ENCODE peak calls at places on chromosome 4, in five cellular contexts. L is HCT116, J is K562, U is H1, Q is SK-N-SH. N is an unnamed sample.

GRCh38 chr4:165945991-165946390 is 73.0 kb downstream of the TLL1 start:
- DNase-seq in L (no peak), J (no peak), U (no peak), Q (no peak), N (peak; percentile 1)

GRCh38 chr4:145939856-145940255 is 1.2 kb upstream of the ZNF827 start:
- DNase-seq in L (no peak), J (no peak), U (no peak), Q (no peak), N (no peak)

GRCh38 chr4:28490669-28491068 is 1630.0 kb downstream of the STIM2 start:
- DNase-seq in L (no peak), J (no peak), U (no peak), Q (no peak), N (no peak)

GRCh38 chr4:44056721-44057151 is 391.9 kb downstream of the KCTD8 start:
- DNase-seq in L (no peak), J (no peak), U (peak; percentile 57), Q (peak; percentile 30), N (no peak)

GRCh38 chr4:138217567-138217966 is 24.6 kb downstream of the SLC7A11 start:
- DNase-seq in L (no peak), J (no peak), U (no peak), Q (no peak), N (no peak)

GRCh38 chr4:101349346-101350064 is 2.2 kb upstream of the PPP3CA start:
- DNase-seq in L (peak; percentile 72), J (no peak), U (no peak), Q (peak; percentile 36), N (peak; percentile 50)

GRCh38 chr4:161949941-161950725 is 213.7 kb downstream of the FSTL5 start:
- DNase-seq in L (no peak), J (no peak), U (no peak), Q (no peak), N (no peak)

GRCh38 chr4:1330761-1331590 is 16.0 kb upstream of the UVSSA start:
- DNase-seq in L (no peak), J (no peak), U (no peak), Q (peak; percentile 36), N (no peak)

GRCh38 chr4:186249785-186250739 is 15.9 kb upstream of the F11 start:
- DNase-seq in L (no peak), J (no peak), U (no peak), Q (no peak), N (no peak)

GRCh38 chr4:185201983-185202962 is 1.5 kb downstream of the CFAP97 start:
- DNase-seq in L (no peak), J (peak; percentile 54), U (no peak), Q (peak; percentile 76), N (no peak)

GRCh38 chr4:13164783-13165371 is 319.3 kb downstream of the RAB28 start:
- DNase-seq in L (no peak), J (no peak), U (no peak), Q (no peak), N (no peak)

GRCh38 chr4:22500831-22501714 is 14.8 kb downstream of the ADGRA3 start:
- DNase-seq in L (peak; percentile 66), J (no peak), U (no peak), Q (no peak), N (no peak)

GRCh38 chr4:5749568-5749967 is 38.6 kb downstream of the EVC start:
- DNase-seq in L (no peak), J (peak; percentile 8), U (peak; percentile 39), Q (no peak), N (no peak)

GRCh38 chr4:187972135-187972534 is 23.4 kb upstream of the ZFP42 start:
- DNase-seq in L (no peak), J (no peak), U (no peak), Q (no peak), N (no peak)

GRCh38 chr4:5224340-5224739 is 173.1 kb downstream of the STK32B start:
- DNase-seq in L (no peak), J (no peak), U (no peak), Q (no peak), N (no peak)

GRCh38 chr4:130632731-130633604 is 1537.0 kb downstream of the C4orf33 start:
- DNase-seq in L (no peak), J (no peak), U (no peak), Q (no peak), N (no peak)

GRCh38 chr4:7007944-7008343 is 35.2 kb upstream of the TADA2B start:
- DNase-seq in L (no peak), J (no peak), U (no peak), Q (no peak), N (no peak)

GRCh38 chr4:133856736-133857355 is 344.7 kb downstream of the PABPC4L start:
- DNase-seq in L (no peak), J (no peak), U (no peak), Q (no peak), N (no peak)

GRCh38 chr4:185580699-185581098 is 45.4 kb upstream of the PDLIM3 start:
- DNase-seq in L (no peak), J (no peak), U (peak; percentile 35), Q (no peak), N (no peak)

GRCh38 chr4:1500231-1500965 is 94.2 kb upstream of the NKX1-1 start:
- DNase-seq in L (no peak), J (no peak), U (no peak), Q (peak; percentile 4), N (no peak)

GRCh38 chr4:136864580-136865185 is 667.6 kb downstream of the PCDH18 start:
- DNase-seq in L (peak; percentile 69), J (peak; percentile 10), U (no peak), Q (peak; percentile 36), N (no peak)

GRCh38 chr4:155445306-155445705 is 68.5 kb upstream of the MAP9 start:
- DNase-seq in L (no peak), J (no peak), U (no peak), Q (no peak), N (no peak)

GRCh38 chr4:38092701-38093100 is 132.5 kb downstream of the PTTG2 start:
- DNase-seq in L (no peak), J (no peak), U (no peak), Q (no peak), N (no peak)

GRCh38 chr4:76270776-76271175 is 19.3 kb downstream of the FAM47E start:
- DNase-seq in L (no peak), J (no peak), U (no peak), Q (no peak), N (no peak)

GRCh38 chr4:35526456-35526855 is 717.9 kb downstream of the ARAP2 start:
- DNase-seq in L (no peak), J (no peak), U (no peak), Q (no peak), N (no peak)

GRCh38 chr4:176443117-176443516 is 123.4 kb downstream of the SPCS3 start:
- DNase-seq in L (peak; percentile 56), J (no peak), U (no peak), Q (no peak), N (no peak)

GRCh38 chr4:27381806-27382205 is 521.2 kb downstream of the STIM2 start:
- DNase-seq in L (peak; percentile 23), J (no peak), U (no peak), Q (peak; percentile 1), N (no peak)

GRCh38 chr4:76696109-76696508 is 201.8 kb downstream of the SOWAHB start:
- DNase-seq in L (no peak), J (no peak), U (peak; percentile 71), Q (no peak), N (no peak)

GRCh38 chr4:70721747-70722146 is at the start of gene RUFY3:
- DNase-seq in L (no peak), J (no peak), U (no peak), Q (peak; percentile 80), N (no peak)

GRCh38 chr4:160159457-160159856 is 1056.6 kb downstream of the RAPGEF2 start:
- DNase-seq in L (no peak), J (no peak), U (no peak), Q (no peak), N (no peak)

GRCh38 chr4:87961993-87962791 is 13.3 kb upstream of the SPP1 start:
- DNase-seq in L (no peak), J (no peak), U (no peak), Q (no peak), N (no peak)

GRCh38 chr4:56206258-56206657 is 181.0 kb downstream of the AASDH start:
- DNase-seq in L (no peak), J (no peak), U (no peak), Q (no peak), N (no peak)

GRCh38 chr4:139806929-139807328 is 141.3 kb downstream of the MGST2 start:
- DNase-seq in L (no peak), J (no peak), U (no peak), Q (no peak), N (no peak)

GRCh38 chr4:1871471-1872021 is 353 bp downstream of the NSD2 start:
- DNase-seq in L (no peak), J (no peak), U (peak; percentile 73), Q (peak; percentile 85), N (peak; percentile 40)

DNA sequence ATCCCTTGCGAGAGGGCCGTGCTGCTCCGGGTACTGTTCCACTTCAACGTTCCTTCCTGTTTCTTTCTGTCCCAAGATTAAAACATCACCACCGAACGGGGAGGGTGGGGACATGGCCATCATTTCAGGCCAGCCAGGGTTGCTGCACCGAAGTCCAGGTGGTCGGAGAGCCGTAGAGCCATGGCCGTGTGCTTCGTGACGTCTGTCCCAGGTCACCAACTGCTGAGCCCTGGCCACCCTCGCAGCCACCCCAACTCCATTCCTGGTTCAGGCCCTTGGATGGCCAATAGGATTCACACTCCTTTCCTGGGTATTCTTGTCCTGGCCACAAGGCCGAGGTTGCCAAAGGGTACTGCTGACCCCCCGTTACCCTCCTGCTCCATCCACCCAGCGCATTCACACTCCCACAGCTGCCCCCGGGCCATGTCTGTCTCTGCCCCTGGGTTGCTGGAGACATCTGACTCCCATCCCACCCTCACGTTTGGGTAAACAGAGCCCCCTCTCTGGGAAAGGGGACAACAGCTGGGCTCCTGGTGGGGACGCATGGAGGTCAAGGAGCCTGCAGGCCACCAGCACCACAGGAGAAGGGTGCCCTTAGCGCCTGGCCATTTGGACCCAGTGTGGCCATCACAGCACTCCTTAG is 103.2 kb downstream of the HMX1 start:
- DNase-seq in L (no peak), J (no peak), U (no peak), Q (peak; percentile 19), N (no peak)
- TF ChIP-seq JUND in L (no peak), J (no peak), U (no peak), Q (no peak), N (no peak)

GRCh38 chr4:111641813-111642579 is 503.3 kb upstream of the FAM241A start:
- DNase-seq in L (peak; percentile 91), J (peak; percentile 41), U (peak; percentile 51), Q (peak; percentile 52), N (peak; percentile 88)
- TF ChIP-seq JUND in L (no peak), J (no peak), U (peak; percentile 22), Q (no peak), N (no peak)

GRCh38 chr4:109007976-109008375 is 245.1 kb upstream of the ETNPPL start:
- DNase-seq in L (no peak), J (no peak), U (no peak), Q (no peak), N (no peak)

GRCh38 chr4:109012286-109012880 is 249.5 kb upstream of the ETNPPL start:
- DNase-seq in L (no peak), J (no peak), U (no peak), Q (no peak), N (no peak)

GRCh38 chr4:109010534-109010933 is 247.7 kb upstream of the ETNPPL start:
- DNase-seq in L (no peak), J (no peak), U (no peak), Q (no peak), N (no peak)

GRCh38 chr4:109011241-109012031 is 248.6 kb upstream of the ETNPPL start:
- DNase-seq in L (no peak), J (no peak), U (no peak), Q (no peak), N (no peak)

GRCh38 chr4:109009909-109010308 is 247.1 kb upstream of the ETNPPL start:
- DNase-seq in L (no peak), J (no peak), U (no peak), Q (peak; percentile 20), N (no peak)
- TF ChIP-seq JUND in L (no peak), J (no peak), U (no peak), Q (no peak), N (no peak)

GRCh38 chr4:81214518-81215218 is 354 bp downstream of the PRKG2 start:
- DNase-seq in L (no peak), J (no peak), U (peak; percentile 69), Q (peak; percentile 11), N (no peak)
- TF ChIP-seq JUND in L (no peak), J (no peak), U (no peak), Q (no peak), N (no peak)

N was measured in T47D.